ENCODE peak calls at places on chromosomes 2 and 18, in five cellular contexts. D, L, C, U and M are unnamed samples.

GRCh38 chr2:8662239-8662879 is 19.5 kb upstream of the ID2 start:
- DNase-seq in D (no peak), U (no peak), L (peak), C (no peak), M (peak)

GRCh38 chr2:101038455-101039255 is 36.6 kb downstream of the RPL31 start:
- DNase-seq in U (no peak), C (no peak), L (peak), D (no peak), M (peak)

GRCh38 chr18:4544131-4544530 is 89.0 kb upstream of the DLGAP1 start:
- DNase-seq in L (no peak), C (no peak), D (no peak), U (no peak), M (peak)

GRCh38 chr2:149817206-149817605 is 229.6 kb upstream of the MMADHC start:
- DNase-seq in L (no peak), C (no peak), D (no peak), U (no peak), M (peak)

GRCh38 chr2:42881732-42882131 is 89.3 kb upstream of the HAAO start:
- DNase-seq in L (peak), D (no peak), U (no peak), C (no peak), M (peak)

GRCh38 chr2:200812122-200813022 is 662 bp downstream of the BZW1 start:
- DNase-seq in D (peak), U (peak), C (peak), L (peak), M (peak)

GRCh38 chr2:152154462-152154861 is 21.1 kb downstream of the STAM2 start:
- DNase-seq in L (no peak), D (no peak), U (no peak), C (no peak), M (no peak)

GRCh38 chr2:62705007-62705829 is at the start of gene EHBP1:
- DNase-seq in D (peak), U (peak), C (peak), L (peak), M (peak)

GRCh38 chr18:31241900-31242409 is 76.0 kb upstream of the DSG1 start:
- DNase-seq in L (peak), D (no peak), C (no peak), U (no peak), M (no peak)

GRCh38 chr2:144402282-144402681 is 117.6 kb downstream of the ZEB2 start:
- DNase-seq in U (peak), L (no peak), C (no peak), D (peak), M (no peak)

GRCh38 chr2:237222178-237222577 is 136.5 kb downstream of the COPS8 start:
- DNase-seq in L (no peak), C (no peak), U (no peak), D (no peak), M (peak)

GRCh38 chr2:152459116-152459515 is 124.1 kb downstream of the FMNL2 start:
- DNase-seq in C (no peak), D (no peak), L (no peak), U (no peak), M (no peak)

GRCh38 chr2:2291500-2292260 is 39.4 kb downstream of the MYT1L start:
- DNase-seq in U (peak), L (no peak), C (no peak), D (no peak), M (peak)

GRCh38 chr2:190843874-190844699 is 36.5 kb upstream of the GLS start:
- DNase-seq in L (peak), D (no peak), U (no peak), C (no peak), M (peak)

GRCh38 chr18:68467966-68468365 is 246.9 kb downstream of the TMX3 start:
- DNase-seq in D (no peak), U (no peak), C (no peak), L (no peak), M (no peak)

GRCh38 chr2:10162586-10163497 is 40.3 kb downstream of the RRM2 start:
- DNase-seq in C (no peak), U (peak), L (no peak), D (peak), M (no peak)

GRCh38 chr18:37362158-37362890 is 203.3 kb downstream of the CELF4 start:
- DNase-seq in L (no peak), U (no peak), D (no peak), C (no peak), M (no peak)

GRCh38 chr18:57791911-57792310 is 11.2 kb downstream of the ATP8B1 start:
- DNase-seq in C (no peak), D (no peak), L (no peak), U (no peak), M (peak)

GRCh38 chr2:232890536-232890895 is 20.5 kb downstream of the SNORC start:
- DNase-seq in D (no peak), L (no peak), U (no peak), C (no peak), M (no peak)

GRCh38 chr2:47015206-47015605 is 99.6 kb upstream of the MCFD2 start:
- DNase-seq in C (no peak), D (no peak), L (no peak), U (no peak), M (no peak)